ENCODE peak calls at places on chromosomes 16 and 17, in six cellular contexts. Q, U, E, M, W and R are unnamed samples.

GRCh38 chr16:73053379-73054130 is 5.6 kb upstream of the ZFHX3 start:
- DNase-seq in W (no peak), Q (peak; percentile 77), M (no peak), E (no peak), U (peak; percentile 71), R (peak; percentile 84)

GRCh38 chr17:50514936-50515702 is 6.9 kb downstream of the MYCBPAP start:
- DNase-seq in W (no peak), U (peak; percentile 45), E (no peak), Q (no peak), M (no peak), R (no peak)

GRCh38 chr17:44561237-44561623 is 3.9 kb downstream of the FZD2 start:
- DNase-seq in E (no peak), U (no peak), M (no peak), W (no peak), Q (no peak), R (no peak)

GRCh38 chr16:2979669-2980226 is 498 bp downstream of the PKMYT1 start:
- DNase-seq in E (no peak), Q (no peak), M (no peak), U (peak; percentile 81), W (peak; percentile 35), R (no peak)

GRCh38 chr17:50222922-50223321 is 21.5 kb upstream of the COL1A1 start:
- DNase-seq in Q (no peak), U (no peak), E (no peak), M (no peak), W (no peak), R (no peak)

GRCh38 chr16:22027633-22028032 is 19.7 kb downstream of the MOSMO start:
- DNase-seq in W (no peak), U (no peak), Q (no peak), E (no peak), M (no peak), R (no peak)

GRCh38 chr17:1906622-1907021 is 76.8 kb downstream of the RPA1 start:
- DNase-seq in U (no peak), Q (no peak), W (no peak), E (no peak), M (no peak), R (no peak)

GRCh38 chr17:47895254-47895855 is 681 bp upstream of the SP2 start:
- DNase-seq in M (no peak), U (no peak), W (peak; percentile 62), Q (peak; percentile 34), E (no peak), R (no peak)

GRCh38 chr17:58248955-58249269 is 10.5 kb downstream of the LPO start:
- DNase-seq in U (no peak), E (no peak), W (no peak), M (no peak), Q (no peak), R (no peak)

GRCh38 chr17:17650959-17651358 is 30.3 kb upstream of the RAI1 start:
- DNase-seq in M (no peak), E (no peak), U (no peak), Q (no peak), W (no peak), R (no peak)

GRCh38 chr17:15942207-15942833 is 2.6 kb upstream of the ADORA2B start:
- DNase-seq in M (no peak), E (no peak), W (no peak), Q (no peak), U (peak; percentile 49), R (no peak)

GRCh38 chr17:50779747-50780363 is 12.5 kb upstream of the ANKRD40CL start:
- DNase-seq in E (no peak), Q (no peak), M (no peak), U (no peak), W (no peak), R (no peak)

GRCh38 chr17:3024346-3024745 is 39.1 kb downstream of the OR1D5 start:
- DNase-seq in U (no peak), M (no peak), W (no peak), E (no peak), Q (no peak), R (no peak)

GRCh38 chr16:64449511-64449910 is 672.4 kb downstream of the CDH11 start:
- DNase-seq in U (no peak), M (no peak), W (no peak), Q (no peak), E (no peak), R (no peak)

GRCh38 chr16:79845734-79846135 is 245.2 kb upstream of the MAF start:
- DNase-seq in U (no peak), W (no peak), E (no peak), Q (no peak), M (no peak), R (no peak)

GRCh38 chr16:88809068-88809675 is 2.6 kb downstream of the APRT start:
- DNase-seq in U (no peak), W (no peak), E (no peak), Q (no peak), M (no peak), R (peak; percentile 24)

GRCh38 chr17:55140751-55141150 is 124.0 kb upstream of the HLF start:
- DNase-seq in M (no peak), W (no peak), U (no peak), Q (no peak), E (no peak), R (no peak)

GRCh38 chr16:85436207-85436606 is 176.9 kb upstream of the GSE1 start:
- DNase-seq in E (no peak), U (no peak), Q (no peak), M (no peak), W (no peak), R (no peak)